ENCODE peak calls at places on chromosomes 4 and X, in five cellular contexts. U is germinal center, C is ACHN, F is NCI-H2029, G is posterior vena cava. R is an unnamed sample.

GRCh38 chr4:99483636-99484035 is 27.2 kb upstream of the C4orf17 start:
- DNase-seq in U (no peak), C (no peak), F (no peak), G (no peak), R (no peak)

GRCh38 chrX:6890862-6891261 is 256.6 kb upstream of the STS start:
- DNase-seq in U (no peak), C (no peak), F (no peak), G (no peak), R (no peak)

GRCh38 chr4:5206391-5206790 is 155.1 kb downstream of the STK32B start:
- DNase-seq in U (no peak), C (peak), F (no peak), G (no peak), R (no peak)

GRCh38 chr4:152807294-152807829 is 27.6 kb downstream of the ARFIP1 start:
- DNase-seq in U (no peak), C (no peak), F (no peak), G (no peak), R (no peak)

GRCh38 chr4:177033130-177033529 is 240.4 kb upstream of the VEGFC start:
- DNase-seq in U (no peak), C (no peak), F (no peak), G (no peak), R (no peak)

GRCh38 chr4:20194079-20195013 is 57.4 kb upstream of the SLIT2 start:
- DNase-seq in U (no peak), C (no peak), F (no peak), G (no peak), R (no peak)

GRCh38 chr4:155599596-155599995 is 67.1 kb upstream of the GUCY1A1 start:
- DNase-seq in U (no peak), C (no peak), F (no peak), G (no peak), R (no peak)

GRCh38 chrX:56462389-56462788 is 101.0 kb upstream of the UBQLN2 start:
- DNase-seq in U (no peak), C (no peak), F (no peak), G (no peak), R (no peak)

R was measured in RPMI8226.